ENCODE peak calls at places on chromosomes 11 and 22, in eight cellular contexts. One of them, this sample, is unnamed.

GRCh38 chr11:123558536-123559315 is 95.7 kb downstream of the SCN3B start:
- DNase-seq in activated CD4-positive, alpha-beta T cell treated with anti-CD3 and anti-CD28 coated beads for 24 hours: no peak
- DNase-seq in H7: no peak
- DNase-seq in EL: no peak
- DNase-seq in NCI-H1092: no peak
- DNase-seq in heart left ventricle: no peak
- DNase-seq in stimulated activated CD4-positive, alpha-beta T cell treated with anti-CD3 and anti-CD28 coated beads, Interleukin-4, amount 100 ng/mL, for 4 hours: no peak
- DNase-seq in HAP-1: no peak
- DNase-seq in this sample: no peak

GRCh38 chr11:69449320-69450063 is 32.0 kb upstream of the LINC01488 start:
- DNase-seq in HAP-1: no peak
- DNase-seq in activated CD4-positive, alpha-beta T cell treated with anti-CD3 and anti-CD28 coated beads for 24 hours: no peak
- DNase-seq in H7: no peak
- DNase-seq in NCI-H1092: no peak
- DNase-seq in heart left ventricle: peak
- DNase-seq in stimulated activated CD4-positive, alpha-beta T cell treated with anti-CD3 and anti-CD28 coated beads, Interleukin-4, amount 100 ng/mL, for 4 hours: no peak
- DNase-seq in EL: peak
- DNase-seq in this sample: no peak

GRCh38 chr22:35275580-35275979 is 18.3 kb downstream of the HMGXB4 start:
- DNase-seq in activated CD4-positive, alpha-beta T cell treated with anti-CD3 and anti-CD28 coated beads for 24 hours: no peak
- DNase-seq in HAP-1: no peak
- DNase-seq in heart left ventricle: no peak
- DNase-seq in EL: peak
- DNase-seq in NCI-H1092: no peak
- DNase-seq in stimulated activated CD4-positive, alpha-beta T cell treated with anti-CD3 and anti-CD28 coated beads, Interleukin-4, amount 100 ng/mL, for 4 hours: no peak
- DNase-seq in H7: no peak
- DNase-seq in this sample: no peak

GRCh38 chr11:116312560-116313340 is 460.0 kb downstream of the BUD13 start:
- DNase-seq in HAP-1: no peak
- DNase-seq in NCI-H1092: peak
- DNase-seq in heart left ventricle: peak
- DNase-seq in stimulated activated CD4-positive, alpha-beta T cell treated with anti-CD3 and anti-CD28 coated beads, Interleukin-4, amount 100 ng/mL, for 4 hours: no peak
- DNase-seq in H7: no peak
- DNase-seq in activated CD4-positive, alpha-beta T cell treated with anti-CD3 and anti-CD28 coated beads for 24 hours: no peak
- DNase-seq in EL: peak
- DNase-seq in this sample: no peak

GRCh38 chr22:43253839-43254238 is 66.9 kb upstream of the TTLL12 start:
- DNase-seq in HAP-1: no peak
- DNase-seq in stimulated activated CD4-positive, alpha-beta T cell treated with anti-CD3 and anti-CD28 coated beads, Interleukin-4, amount 100 ng/mL, for 4 hours: no peak
- DNase-seq in activated CD4-positive, alpha-beta T cell treated with anti-CD3 and anti-CD28 coated beads for 24 hours: no peak
- DNase-seq in EL: no peak
- DNase-seq in heart left ventricle: no peak
- DNase-seq in NCI-H1092: no peak
- DNase-seq in H7: no peak
- DNase-seq in this sample: no peak

GRCh38 chr11:73204711-73205121 is 13.4 kb upstream of the P2RY2 start:
- DNase-seq in heart left ventricle: peak
- DNase-seq in stimulated activated CD4-positive, alpha-beta T cell treated with anti-CD3 and anti-CD28 coated beads, Interleukin-4, amount 100 ng/mL, for 4 hours: no peak
- DNase-seq in activated CD4-positive, alpha-beta T cell treated with anti-CD3 and anti-CD28 coated beads for 24 hours: no peak
- DNase-seq in NCI-H1092: no peak
- DNase-seq in H7: no peak
- DNase-seq in EL: no peak
- DNase-seq in HAP-1: no peak
- DNase-seq in this sample: no peak

GRCh38 chr11:2928605-2929510 is at the start of gene PHLDA2:
- DNase-seq in activated CD4-positive, alpha-beta T cell treated with anti-CD3 and anti-CD28 coated beads for 24 hours: no peak
- DNase-seq in heart left ventricle: peak
- DNase-seq in EL: peak
- DNase-seq in H7: peak
- DNase-seq in NCI-H1092: peak
- DNase-seq in HAP-1: no peak
- DNase-seq in stimulated activated CD4-positive, alpha-beta T cell treated with anti-CD3 and anti-CD28 coated beads, Interleukin-4, amount 100 ng/mL, for 4 hours: peak
- DNase-seq in this sample: peak

GRCh38 chr11:98589975-98590374 is 430.8 kb upstream of the CNTN5 start:
- DNase-seq in EL: no peak
- DNase-seq in activated CD4-positive, alpha-beta T cell treated with anti-CD3 and anti-CD28 coated beads for 24 hours: no peak
- DNase-seq in stimulated activated CD4-positive, alpha-beta T cell treated with anti-CD3 and anti-CD28 coated beads, Interleukin-4, amount 100 ng/mL, for 4 hours: no peak
- DNase-seq in H7: no peak
- DNase-seq in NCI-H1092: no peak
- DNase-seq in HAP-1: no peak
- DNase-seq in heart left ventricle: no peak
- DNase-seq in this sample: no peak

GRCh38 chr11:125627236-125627910 is 2.4 kb downstream of the CHEK1 start:
- DNase-seq in EL: peak
- DNase-seq in activated CD4-positive, alpha-beta T cell treated with anti-CD3 and anti-CD28 coated beads for 24 hours: no peak
- DNase-seq in stimulated activated CD4-positive, alpha-beta T cell treated with anti-CD3 and anti-CD28 coated beads, Interleukin-4, amount 100 ng/mL, for 4 hours: no peak
- DNase-seq in H7: no peak
- DNase-seq in HAP-1: peak
- DNase-seq in NCI-H1092: no peak
- DNase-seq in heart left ventricle: no peak
- DNase-seq in this sample: no peak

GRCh38 chr11:42960521-42961088 is 351.2 kb upstream of the API5 start:
- DNase-seq in H7: no peak
- DNase-seq in EL: no peak
- DNase-seq in NCI-H1092: no peak
- DNase-seq in heart left ventricle: no peak
- DNase-seq in activated CD4-positive, alpha-beta T cell treated with anti-CD3 and anti-CD28 coated beads for 24 hours: no peak
- DNase-seq in stimulated activated CD4-positive, alpha-beta T cell treated with anti-CD3 and anti-CD28 coated beads, Interleukin-4, amount 100 ng/mL, for 4 hours: no peak
- DNase-seq in HAP-1: no peak
- DNase-seq in this sample: no peak